ENCODE peak calls at places on chromosomes 4 and X, in seven cellular contexts. F is Calu3, M is GF-D8, T is HFFc6, Y is WTC11, K is dorsolateral prefrontal cortex, B is cardiac muscle cell. U is an unnamed sample.

GRCh38 chr4:176043838-176044588 is 21.6 kb upstream of the WDR17 start:
- DNase-seq in F (no peak), M (no peak), T (no peak), Y (no peak), K (no peak), B (no peak), U (no peak)

GRCh38 chr4:26248647-26249046 is 72.2 kb upstream of the RBPJ start:
- DNase-seq in F (no peak), M (peak), T (no peak), Y (no peak), K (no peak), B (no peak), U (peak)

GRCh38 chrX:101429934-101430333 is 21.9 kb downstream of the HNRNPH2 start:
- DNase-seq in F (no peak), M (no peak), T (peak), Y (no peak), K (no peak), B (no peak), U (no peak)

GRCh38 chr4:22237846-22238513 is 277.9 kb downstream of the ADGRA3 start:
- DNase-seq in F (no peak), M (no peak), T (no peak), Y (no peak), K (no peak), B (peak), U (peak)

GRCh38 chrX:104372547-104372946 is 117.8 kb upstream of the ESX1 start:
- DNase-seq in F (no peak), M (no peak), T (no peak), Y (no peak), K (no peak), B (no peak), U (no peak)

GRCh38 chr4:57206172-57206571 is 96.0 kb upstream of the IGFBP7 start:
- DNase-seq in F (no peak), M (no peak), T (no peak), Y (no peak), K (no peak), B (no peak), U (no peak)

GRCh38 chrX:43702079-43702524 is 46.0 kb downstream of the MAOA start:
- DNase-seq in F (no peak), M (no peak), T (no peak), Y (no peak), K (no peak), B (no peak), U (no peak)

GRCh38 chr4:26028793-26029511 is 114.9 kb downstream of the SMIM20 start:
- DNase-seq in F (peak), M (no peak), T (no peak), Y (peak), K (peak), B (peak), U (peak)

GRCh38 chr4:149604827-149605226 is 210.8 kb downstream of the IQCM start:
- DNase-seq in F (no peak), M (no peak), T (no peak), Y (no peak), K (no peak), B (no peak), U (no peak)

GRCh38 chr4:78058591-78059523 is 1.7 kb downstream of the FRAS1 start:
- DNase-seq in F (peak), M (no peak), T (peak), Y (peak), K (peak), B (peak), U (peak)

GRCh38 chr4:152981278-152981677 is 45.2 kb downstream of the FHDC1 start:
- DNase-seq in F (no peak), M (no peak), T (no peak), Y (no peak), K (no peak), B (no peak), U (no peak)

GRCh38 chr4:168524006-168524405 is 27.2 kb downstream of the PALLD start:
- DNase-seq in F (no peak), M (no peak), T (peak), Y (no peak), K (no peak), B (no peak), U (no peak)

GRCh38 chr4:170336238-170336775 is 246.6 kb upstream of the AADAT start:
- DNase-seq in F (no peak), M (no peak), T (no peak), Y (no peak), K (no peak), B (peak), U (no peak)

GRCh38 chr4:76011700-76012387 is 4.5 kb upstream of the CXCL9 start:
- DNase-seq in F (no peak), M (no peak), T (peak), Y (peak), K (no peak), B (no peak), U (peak)

U was measured in mucosa of gallbladder.